ENCODE peak calls at places on chromosomes 11 and 22, in seven cellular contexts. H is H1, I is thyroid gland, E is uterus, M is stomach, V is vagina, N is esophagus squamous epithelium. W is an unnamed sample.

GRCh38 chr22:45878051-45878764 is 98.8 kb downstream of the WNT7B start:
- DNase-seq in H (no peak), I (peak), E (no peak), M (no peak), V (no peak), N (no peak), W (peak)

GRCh38 chr11:116414357-116414756 is 358.4 kb downstream of the BUD13 start:
- DNase-seq in H (no peak), I (no peak), E (no peak), M (no peak), V (no peak), N (no peak), W (no peak)

GRCh38 chr11:14320020-14320419 is 39.0 kb downstream of the RRAS2 start:
- DNase-seq in H (no peak), I (no peak), E (no peak), M (no peak), V (no peak), N (no peak), W (no peak)

GRCh38 chr11:44017443-44018126 is 30.2 kb upstream of the ACCSL start:
- DNase-seq in H (no peak), I (no peak), E (peak), M (peak), V (no peak), N (no peak), W (no peak)

GRCh38 chr11:109553284-109553683 is 131.3 kb downstream of the C11orf87 start:
- DNase-seq in H (no peak), I (no peak), E (no peak), M (no peak), V (no peak), N (no peak), W (no peak)

GRCh38 chr22:48198489-48199459 is 1436.3 kb downstream of the TBC1D22A start:
- DNase-seq in H (no peak), I (no peak), E (no peak), M (no peak), V (peak), N (no peak), W (no peak)

GRCh38 chr11:70788247-70789022 is 390.1 kb downstream of the CTTN start:
- DNase-seq in H (no peak), I (no peak), E (no peak), M (no peak), V (no peak), N (no peak), W (no peak)

GRCh38 chr11:96254087-96254486 is 88.9 kb downstream of the MAML2 start:
- DNase-seq in H (no peak), I (no peak), E (no peak), M (no peak), V (no peak), N (no peak), W (no peak)

GRCh38 chr22:48864748-48865147 is 962.9 kb downstream of the BRD1 start:
- DNase-seq in H (no peak), I (no peak), E (no peak), M (no peak), V (no peak), N (no peak), W (no peak)

GRCh38 chr11:76215946-76216345 is 9.6 kb upstream of the WNT11 start:
- DNase-seq in H (no peak), I (no peak), E (no peak), M (no peak), V (no peak), N (no peak), W (no peak)

GRCh38 chr11:65611028-65611757 is 2.8 kb downstream of the MAP3K11 start:
- DNase-seq in H (no peak), I (peak), E (no peak), M (no peak), V (no peak), N (no peak), W (peak)

GRCh38 chr11:10991372-10991771 is 133.5 kb upstream of the ZBED5 start:
- DNase-seq in H (no peak), I (no peak), E (no peak), M (no peak), V (no peak), N (no peak), W (no peak)
- TF ChIP-seq CTCF in H (no peak), I (no peak), E (no peak), M (no peak), V (no peak), N (no peak), W (no peak)

DNA sequence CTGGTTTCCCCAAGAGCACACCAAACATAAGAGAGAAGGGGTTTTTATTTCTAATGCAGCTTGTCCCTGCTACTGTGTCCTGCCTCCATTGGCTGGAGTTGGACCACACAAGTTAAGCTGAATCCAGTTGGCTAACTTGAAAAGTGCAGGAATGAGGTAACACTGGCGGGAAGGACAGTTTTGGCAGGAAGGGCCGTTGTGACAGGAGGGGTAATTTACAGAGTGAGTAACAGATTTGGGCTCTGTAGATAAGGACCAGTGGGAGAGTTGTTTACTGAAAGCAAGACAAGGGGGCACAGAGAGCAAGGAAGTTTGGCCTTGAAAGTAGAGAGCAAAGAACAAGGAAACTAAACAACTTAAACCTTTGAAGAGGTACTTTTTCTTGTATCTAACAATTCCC is 1623.3 kb upstream of the RAG2 start:
- DNase-seq in H (no peak), I (no peak), E (no peak), M (no peak), V (no peak), N (no peak), W (no peak)
- TF ChIP-seq POLR2A in H (no peak), I (no peak), E (no peak), M (no peak), V (no peak), N (no peak), W (no peak)

GRCh38 chr11:106961048-106961447 is 57.2 kb downstream of the GUCY1A2 start:
- DNase-seq in H (no peak), I (peak), E (no peak), M (no peak), V (no peak), N (no peak), W (no peak)
- H3K4me3 ChIP-seq in H (no peak), I (no peak), E (no peak), M (no peak), V (no peak), N (no peak), W (no peak)

GRCh38 chr11:74627381-74627780 is 35.0 kb downstream of the POLD3 start:
- DNase-seq in H (no peak), I (no peak), E (no peak), M (no peak), V (no peak), N (no peak), W (no peak)

GRCh38 chr11:74626130-74626529 is 33.7 kb downstream of the POLD3 start:
- DNase-seq in H (no peak), I (no peak), E (no peak), M (no peak), V (no peak), N (no peak), W (no peak)

GRCh38 chr11:74626604-74627003 is 34.2 kb downstream of the POLD3 start:
- DNase-seq in H (no peak), I (no peak), E (no peak), M (no peak), V (no peak), N (no peak), W (no peak)

GRCh38 chr11:74633406-74634393 is 41.3 kb downstream of the POLD3 start:
- DNase-seq in H (no peak), I (no peak), E (no peak), M (no peak), V (no peak), N (no peak), W (no peak)

GRCh38 chr11:74630043-74630442 is 37.7 kb downstream of the POLD3 start:
- DNase-seq in H (no peak), I (no peak), E (no peak), M (no peak), V (no peak), N (no peak), W (no peak)
- TF ChIP-seq CTCF in H (no peak), I (no peak), E (no peak), M (no peak), V (no peak), N (no peak), W (no peak)

GRCh38 chr11:67448220-67448609 is 4.3 kb downstream of the GPR152 start:
- DNase-seq in H (no peak), I (no peak), E (no peak), M (no peak), V (no peak), N (no peak), W (no peak)
- TF ChIP-seq POLR2A in H (no peak), I (no peak), E (no peak), M (no peak), V (no peak), N (no peak), W (no peak)